ENCODE peak calls at places on chromosomes 13 and 19, in eight cellular contexts. L is heart right ventricle, W is AG04450, N is PC-3, K is omental fat pad, A is dorsolateral prefrontal cortex, O is upper lobe of left lung, F is tibial nerve. M is an unnamed sample.

GRCh38 chr19:9667898-9668297 is 7.0 kb downstream of the ZNF562 start:
- DNase-seq in L (no peak), W (no peak), N (no peak), K (no peak), A (no peak), O (no peak), F (no peak), M (no peak)

GRCh38 chr19:47704024-47704423 is 9.2 kb upstream of the EHD2 start:
- DNase-seq in L (no peak), W (peak; percentile 81), N (no peak), K (no peak), A (no peak), O (no peak), F (no peak), M (no peak)

GRCh38 chr19:1110809-1111640 is 7.2 kb downstream of the GPX4 start:
- DNase-seq in L (no peak), W (no peak), N (no peak), K (no peak), A (no peak), O (peak; percentile 60), F (no peak), M (no peak)

GRCh38 chr19:1237027-1237659 is 662 bp downstream of the CBARP start:
- DNase-seq in L (no peak), W (no peak), N (no peak), K (no peak), A (no peak), O (peak; percentile 87), F (no peak), M (no peak)

GRCh38 chr19:1169921-1170885 is 3.9 kb downstream of the SBNO2 start:
- DNase-seq in L (no peak), W (peak; percentile 93), N (peak; percentile 87), K (no peak), A (peak; percentile 73), O (peak; percentile 80), F (no peak), M (no peak)

GRCh38 chr13:40170091-40170490 is 496.4 kb downstream of the FOXO1 start:
- DNase-seq in L (no peak), W (no peak), N (no peak), K (no peak), A (no peak), O (no peak), F (no peak), M (no peak)

GRCh38 chr19:17259118-17259780 is 5.3 kb downstream of the USHBP1 start:
- DNase-seq in L (no peak), W (no peak), N (no peak), K (no peak), A (no peak), O (no peak), F (no peak), M (no peak)

GRCh38 chr19:15357906-15358305 is 21.7 kb downstream of the AKAP8 start:
- DNase-seq in L (no peak), W (no peak), N (no peak), K (no peak), A (no peak), O (no peak), F (no peak), M (no peak)

GRCh38 chr13:50119593-50119992 is 104.3 kb downstream of the KCNRG start:
- DNase-seq in L (no peak), W (no peak), N (no peak), K (no peak), A (no peak), O (no peak), F (no peak), M (no peak)

GRCh38 chr19:5827342-5827890 is 12.1 kb downstream of the FUT6 start:
- DNase-seq in L (no peak), W (no peak), N (no peak), K (no peak), A (no peak), O (no peak), F (no peak), M (no peak)

GRCh38 chr13:33575378-33575777 is 242.6 kb upstream of the RFC3 start:
- DNase-seq in L (no peak), W (no peak), N (no peak), K (no peak), A (no peak), O (no peak), F (no peak), M (no peak)

GRCh38 chr19:8045872-8046568 is 6.5 kb upstream of the CCL25 start:
- DNase-seq in L (no peak), W (no peak), N (no peak), K (no peak), A (no peak), O (no peak), F (no peak), M (no peak)

GRCh38 chr19:8046569-8047165 is 5.9 kb upstream of the CCL25 start:
- DNase-seq in L (no peak), W (no peak), N (no peak), K (no peak), A (no peak), O (no peak), F (no peak), M (no peak)

GRCh38 chr19:8052464-8052859 is at the start of gene CCL25:
- DNase-seq in L (no peak), W (no peak), N (no peak), K (no peak), A (no peak), O (no peak), F (no peak), M (no peak)

GRCh38 chr19:8054169-8054568 is 1.6 kb downstream of the CCL25 start:
- DNase-seq in L (no peak), W (no peak), N (no peak), K (no peak), A (no peak), O (no peak), F (no peak), M (no peak)

DNA sequence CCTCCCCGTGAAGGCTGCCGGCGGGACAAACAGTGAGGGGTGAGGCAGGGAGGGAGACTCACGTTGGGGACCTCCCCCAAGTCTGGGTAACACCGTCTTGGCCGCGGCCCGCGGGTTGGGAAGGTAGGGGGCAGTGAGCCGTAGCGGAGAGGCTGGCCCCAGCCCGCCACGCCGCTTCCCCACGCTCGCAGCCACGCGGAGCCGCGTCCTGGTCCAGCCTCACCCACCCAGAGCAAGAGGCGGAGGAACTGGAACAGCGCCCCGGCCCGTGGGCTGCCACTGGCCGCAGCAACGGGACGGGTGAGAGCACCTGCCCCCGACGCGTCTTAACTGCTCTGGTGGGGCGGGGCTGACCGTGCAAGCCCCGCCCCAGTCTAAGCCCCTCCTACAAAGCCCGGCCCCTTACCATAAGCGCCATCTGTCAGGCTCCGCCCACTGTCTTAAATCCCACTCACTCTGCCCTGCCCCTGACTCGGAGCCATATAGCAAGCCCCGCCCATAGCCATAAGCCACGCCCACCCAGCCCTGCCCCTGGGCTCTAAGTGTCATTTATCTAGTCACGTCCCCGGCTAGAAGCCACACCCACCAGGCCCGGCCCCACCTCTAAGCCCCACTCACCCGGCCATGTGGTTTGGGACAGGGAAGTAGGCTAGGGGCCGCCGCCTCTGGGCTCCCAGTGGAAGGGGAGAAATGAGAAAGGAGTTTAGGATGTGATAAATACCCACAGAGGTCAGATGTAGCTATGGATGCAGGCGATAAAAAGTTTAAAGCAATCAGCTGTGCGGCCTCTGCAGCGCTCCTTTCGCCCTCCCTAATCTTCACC is 2.1 kb upstream of the CCL25 start:
- DNase-seq in L (peak; percentile 84), W (peak; percentile 20), N (peak; percentile 88), K (peak; percentile 70), A (peak; percentile 58), O (peak; percentile 93), F (peak; percentile 79), M (peak; percentile 4)
- TF ChIP-seq CTCF in L (no peak), W (no peak), N (no peak), K (no peak), A (no peak), O (no peak), F (no peak), M (no peak)

GRCh38 chr13:71021810-71022422 is 845.1 kb downstream of the DACH1 start:
- DNase-seq in L (no peak), W (no peak), N (no peak), K (no peak), A (no peak), O (no peak), F (no peak), M (no peak)

GRCh38 chr13:71015021-71015420 is 852.0 kb downstream of the DACH1 start:
- DNase-seq in L (no peak), W (no peak), N (no peak), K (no peak), A (no peak), O (no peak), F (no peak), M (no peak)

GRCh38 chr13:71018544-71018943 is 848.5 kb downstream of the DACH1 start:
- DNase-seq in L (no peak), W (no peak), N (no peak), K (no peak), A (no peak), O (no peak), F (no peak), M (no peak)

GRCh38 chr13:71015516-71015915 is 851.5 kb downstream of the DACH1 start:
- DNase-seq in L (no peak), W (no peak), N (no peak), K (no peak), A (no peak), O (no peak), F (no peak), M (no peak)

GRCh38 chr13:71017607-71018006 is 849.4 kb downstream of the DACH1 start:
- DNase-seq in L (no peak), W (no peak), N (no peak), K (no peak), A (no peak), O (no peak), F (no peak), M (no peak)
- TF ChIP-seq CTCF in L (no peak), W (no peak), N (no peak), K (no peak), A (no peak), O (no peak), F (no peak), M (no peak)

DNA sequence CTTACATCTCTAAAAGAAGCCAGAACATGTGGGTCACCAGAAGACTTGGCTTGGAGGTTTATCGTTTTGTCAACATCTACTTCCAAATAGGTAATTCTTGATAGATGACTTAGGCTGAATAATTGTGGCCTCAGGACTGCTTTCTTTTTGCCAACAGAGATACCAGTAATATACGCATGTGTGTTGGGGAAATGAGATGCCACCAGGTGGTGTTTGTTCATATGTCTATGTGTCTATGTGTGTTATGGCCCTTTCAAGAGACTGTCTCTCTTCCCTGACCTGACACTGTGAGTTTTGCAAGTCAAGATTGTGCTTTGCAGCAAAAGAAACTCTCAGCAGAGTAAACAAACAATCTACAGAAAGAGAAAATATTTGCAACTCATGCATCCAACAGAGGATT is 31.6 kb upstream of the METTL21C start:
- DNase-seq in L (no peak), W (no peak), N (peak; percentile 47), K (no peak), A (no peak), O (no peak), F (no peak), M (no peak)
- TF ChIP-seq CTCF in L (no peak), W (no peak), N (peak; percentile 38), K (no peak), A (no peak), O (no peak), F (no peak), M (no peak)

DNA sequence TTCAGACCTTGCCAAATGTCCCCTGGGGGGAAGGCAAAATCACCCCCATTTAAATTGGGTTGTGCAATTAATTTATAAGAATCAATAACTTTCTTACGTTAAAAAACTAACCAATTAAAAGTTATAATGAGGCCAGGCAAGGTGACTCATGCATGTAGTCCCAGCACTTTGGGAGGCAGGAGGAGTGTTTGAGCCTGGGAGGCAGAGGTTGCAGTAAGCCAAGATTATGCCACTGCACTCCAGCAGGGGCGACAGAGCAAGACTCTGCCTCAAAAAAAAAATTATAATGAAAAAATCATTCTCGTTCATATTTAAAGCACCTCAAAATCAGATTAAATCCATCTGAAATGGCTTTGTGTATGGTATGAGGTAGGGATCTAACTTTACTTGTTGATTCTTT is 18.4 kb upstream of the SIGLEC14 start:
- DNase-seq in L (no peak), W (no peak), N (peak; percentile 51), K (no peak), A (no peak), O (no peak), F (no peak), M (no peak)
- TF ChIP-seq CTCF in L (peak; percentile 9), W (peak; percentile 41), N (peak; percentile 68), K (no peak), A (no peak), O (no peak), F (no peak), M (peak; percentile 4)